ENCODE peak calls at places on chromosomes 16 and 17, in four cellular contexts. J is Panc1, F is lung, U is IMR-90. X is an unnamed sample. For H3K27me3, the result is how much of the 10 kb centered on the place peaks cover.

GRCh38 chr17:63925615-63926014 is 6.5 kb downstream of the CD79B start:
- ATAC-seq in J (no peak), F (no peak), U (no peak), X (no peak)

GRCh38 chr17:8125947-8126305 is 2.0 kb upstream of the HES7 start:
- ATAC-seq in J (no peak), F (no peak), U (peak), X (no peak)

GRCh38 chr16:22318690-22319358 is 21.6 kb downstream of the POLR3E start:
- ATAC-seq in J (peak), F (no peak), U (peak), X (no peak)

GRCh38 chr16:11256657-11257130 is 690 bp upstream of the SOCS1 start:
- ATAC-seq in J (peak), F (peak), U (peak), X (peak)

GRCh38 chr17:1994707-1995106 is 30.4 kb downstream of the RTN4RL1 start:
- ATAC-seq in J (no peak), F (no peak), U (no peak), X (no peak)

GRCh38 chr17:46182961-46183360 is 10.3 kb downstream of the KANSL1 start:
- ATAC-seq in J (no peak), F (no peak), U (peak), X (no peak)

GRCh38 chr17:44022246-44022645 is 7.5 kb upstream of the TMEM101 start:
- ATAC-seq in J (no peak), F (no peak), U (no peak), X (no peak)

GRCh38 chr17:56083475-56083874 is 69.8 kb upstream of the ANKFN1 start:
- ATAC-seq in J (no peak), F (no peak), U (no peak), X (no peak)

GRCh38 chr17:35898283-35899070 is 18.3 kb upstream of the CCL5 start:
- ATAC-seq in J (peak), F (no peak), U (no peak), X (no peak)

GRCh38 chr17:17051791-17052461 is 9.7 kb downstream of the MPRIP start:
- ATAC-seq in J (no peak), F (no peak), U (peak), X (no peak)

GRCh38 chr16:56649271-56649670 is 2.4 kb upstream of the MT1B start:
- ATAC-seq in J (no peak), F (no peak), U (no peak), X (no peak)

GRCh38 chr17:55152236-55152635 is 112.5 kb upstream of the HLF start:
- ATAC-seq in J (no peak), F (no peak), U (no peak), X (no peak)

GRCh38 chr17:68824707-68825106 is 130.5 kb downstream of the ABCA8 start:
- ATAC-seq in J (no peak), F (no peak), U (no peak), X (no peak)

GRCh38 chr17:4945944-4946280 is 2.4 kb downstream of the PFN1 start:
- ATAC-seq in J (no peak), F (no peak), U (no peak), X (no peak)

GRCh38 chr17:50829336-50829735 is 6.0 kb upstream of the WFIKKN2 start:
- ATAC-seq in J (no peak), F (no peak), U (no peak), X (no peak)

GRCh38 chr16:72042157-72042660 is 12.1 kb upstream of the HP start:
- ATAC-seq in J (no peak), F (no peak), U (no peak), X (no peak)

GRCh38 chr16:47058295-47059086 is 85.0 kb upstream of the DNAJA2 start:
- ATAC-seq in J (no peak), F (no peak), U (no peak), X (no peak)

GRCh38 chr16:73082608-73083007 is 34.7 kb upstream of the ZFHX3 start:
- ATAC-seq in J (peak), F (peak), U (peak), X (peak)

GRCh38 chr17:76528156-76528527 is 9.4 kb downstream of the CYGB start:
- ATAC-seq in J (peak), F (no peak), U (no peak), X (no peak)

GRCh38 chr16:72739577-72739976 is 308.4 kb downstream of the ZFHX3 start:
- ATAC-seq in J (no peak), F (no peak), U (peak), X (no peak)

GRCh38 chr17:8210761-8211458 is 535 bp upstream of the AURKB start:
- ATAC-seq in J (peak), F (no peak), U (peak), X (no peak)

GRCh38 chr17:31492880-31493655 is 101.6 kb downstream of the RAB11FIP4 start:
- ATAC-seq in J (no peak), F (no peak), U (no peak), X (no peak)

GRCh38 chr17:57608369-57609124 is 136.6 kb downstream of the CCDC182 start:
- ATAC-seq in J (no peak), F (no peak), U (no peak), X (no peak)

GRCh38 chr17:72632026-72632684 is 460.3 kb downstream of the SLC39A11 start:
- ATAC-seq in J (peak), F (no peak), U (no peak), X (no peak)

GRCh38 chr16:57077714-57078113 is 14.7 kb upstream of the CPNE2 start:
- ATAC-seq in J (no peak), F (no peak), U (no peak), X (no peak)

GRCh38 chr17:1074886-1075665 is 78.1 kb downstream of the TIMM22 start:
- ATAC-seq in J (no peak), F (no peak), U (no peak), X (no peak)

GRCh38 chr16:89921699-89922476 is 1.3 kb upstream of the TUBB3 start:
- ATAC-seq in J (peak), F (peak), U (peak), X (peak)

GRCh38 chr17:51356084-51356410 is 95.7 kb downstream of the UTP18 start:
- ATAC-seq in J (peak), F (no peak), U (no peak), X (no peak)

GRCh38 chr17:67855504-67856324 is 30.4 kb downstream of the BPTF start:
- ATAC-seq in J (no peak), F (no peak), U (no peak), X (no peak)

GRCh38 chr17:43928606-43929005 is 13.7 kb downstream of the PPY start:
- ATAC-seq in J (no peak), F (no peak), U (no peak), X (no peak)

DNA sequence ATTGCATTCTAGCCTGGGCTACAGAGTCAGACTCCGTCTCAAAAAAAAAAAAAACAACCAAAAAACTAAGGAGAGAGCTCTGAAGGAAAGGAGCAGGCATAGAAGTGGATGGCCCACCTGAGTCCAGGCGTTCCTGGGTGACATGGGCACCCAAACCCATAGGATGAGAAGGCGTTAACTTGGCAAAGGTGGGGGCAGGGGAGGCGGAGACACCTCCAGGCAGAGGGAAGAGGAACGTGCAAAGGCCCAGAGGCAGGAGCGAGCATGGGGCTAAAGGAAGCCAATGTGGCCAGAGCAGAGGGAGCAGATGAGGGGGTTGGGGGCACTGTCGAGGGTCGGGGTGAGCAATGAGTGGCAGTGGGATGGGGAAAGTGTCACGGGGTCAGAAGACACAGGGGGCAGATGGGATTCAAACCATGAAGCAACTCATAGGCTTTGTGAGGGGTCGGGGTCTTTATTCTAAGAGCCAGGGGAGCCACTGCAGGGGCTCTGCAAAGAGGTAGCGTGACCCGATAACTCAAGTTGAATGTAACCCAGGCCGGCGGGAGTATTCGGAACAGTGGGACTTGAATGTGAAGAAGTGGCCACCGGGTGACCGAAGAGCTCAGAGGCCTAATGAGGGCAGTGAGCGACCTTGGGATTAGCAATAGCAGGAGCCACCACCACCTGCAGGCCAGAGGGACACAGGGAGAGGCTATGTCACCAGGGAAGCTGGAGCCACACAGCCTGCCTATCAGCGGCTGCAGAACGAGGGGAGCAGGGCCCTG is 11.8 kb downstream of the TTYH2 start:
- ATAC-seq in J (no peak), F (no peak), U (no peak), X (no peak)
- H3K27me3 ChIP-seq in J (under half), F (under half), U (under half), X (under half)

DNA sequence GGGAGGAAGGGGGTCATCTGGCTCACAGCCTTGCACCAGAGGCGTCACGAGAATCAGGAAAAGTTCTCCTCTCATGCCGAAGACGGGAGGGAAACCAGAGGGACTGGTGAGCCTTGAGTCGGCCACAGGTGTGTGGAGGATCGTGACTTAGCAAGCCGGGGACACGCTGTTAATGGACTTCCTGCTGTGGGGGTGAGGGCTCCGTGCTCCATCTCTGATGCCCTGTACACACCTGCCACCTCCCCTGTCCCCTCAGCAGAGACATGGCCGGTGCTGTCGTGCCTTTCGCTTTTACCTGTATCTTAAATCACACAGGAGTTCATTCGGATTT is 75.8 kb upstream of the ZNF750 start:
- ATAC-seq in J (no peak), F (no peak), U (no peak), X (no peak)
- H3K27me3 ChIP-seq in J (under half), F (under half), U (under half), X (under half)

DNA sequence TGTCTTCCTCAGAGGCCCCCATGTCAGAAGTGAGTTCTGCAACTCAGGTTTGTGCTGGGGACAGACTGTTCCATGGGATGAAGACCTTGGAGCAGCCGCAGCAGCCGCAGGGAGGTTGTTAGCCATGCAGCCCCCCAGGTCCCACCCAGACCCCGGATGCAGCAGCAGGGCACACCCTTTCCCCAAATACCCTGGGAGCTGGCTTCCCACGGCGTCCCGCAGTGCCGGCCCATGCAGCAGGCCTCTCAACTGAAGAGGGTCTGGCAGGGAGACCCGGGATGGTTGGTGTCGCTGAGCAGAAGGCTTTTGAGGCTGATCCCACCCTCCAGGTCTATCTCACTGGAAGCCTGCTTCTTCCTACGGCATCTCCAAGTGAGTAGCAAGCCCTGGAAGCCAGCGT is 223.4 kb downstream of the C16orf95 start:
- ATAC-seq in J (no peak), F (no peak), U (no peak), X (no peak)
- H3K27me3 ChIP-seq in J (under half), F (under half), U (half or more), X (half or more)

GRCh38 chr16:3166505-3166886 is 21.5 kb upstream of the OR1F1 start:
- ATAC-seq in J (no peak), F (no peak), U (no peak), X (no peak)
- H3K27me3 ChIP-seq in J (under half), F (under half), U (under half), X (half or more)

DNA sequence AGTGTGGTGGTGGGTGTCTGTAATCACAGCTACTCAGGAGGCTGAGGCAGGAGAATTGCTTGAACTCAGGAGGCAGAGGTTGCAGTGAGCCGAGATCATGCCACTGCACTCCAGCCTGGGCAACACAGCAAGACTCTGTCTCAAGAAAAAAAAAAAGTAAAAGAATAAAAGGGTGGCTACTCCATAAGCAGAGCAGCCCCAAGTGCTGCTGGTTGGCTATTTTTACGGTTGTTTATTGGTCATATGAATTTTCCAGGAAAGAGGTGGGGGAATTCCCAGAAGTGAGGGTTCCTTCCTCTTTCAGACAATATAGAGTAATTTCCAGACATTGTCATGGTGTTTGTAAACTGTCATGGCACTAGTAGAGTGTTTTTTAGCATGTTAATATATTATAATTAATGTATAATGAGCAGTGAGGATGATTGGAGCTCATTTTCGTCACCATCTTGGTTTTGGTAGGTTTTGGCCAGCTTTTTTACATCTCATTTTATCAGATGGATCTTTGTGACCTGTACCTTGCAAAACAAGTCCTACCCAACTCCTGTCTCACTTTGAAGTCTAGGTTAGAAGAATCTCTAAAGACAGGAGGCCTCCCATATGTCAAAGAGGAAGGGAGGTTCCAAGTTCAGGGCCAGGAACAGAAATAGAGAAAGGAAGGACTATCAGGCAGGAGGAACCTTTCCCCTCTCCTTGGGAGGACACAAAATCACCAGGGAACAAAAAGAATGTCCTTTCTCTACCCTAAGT is 39.1 kb downstream of the HOXB1 start:
- ATAC-seq in J (no peak), F (no peak), U (no peak), X (no peak)
- H3K27me3 ChIP-seq in J (under half), F (under half), U (under half), X (under half)

DNA sequence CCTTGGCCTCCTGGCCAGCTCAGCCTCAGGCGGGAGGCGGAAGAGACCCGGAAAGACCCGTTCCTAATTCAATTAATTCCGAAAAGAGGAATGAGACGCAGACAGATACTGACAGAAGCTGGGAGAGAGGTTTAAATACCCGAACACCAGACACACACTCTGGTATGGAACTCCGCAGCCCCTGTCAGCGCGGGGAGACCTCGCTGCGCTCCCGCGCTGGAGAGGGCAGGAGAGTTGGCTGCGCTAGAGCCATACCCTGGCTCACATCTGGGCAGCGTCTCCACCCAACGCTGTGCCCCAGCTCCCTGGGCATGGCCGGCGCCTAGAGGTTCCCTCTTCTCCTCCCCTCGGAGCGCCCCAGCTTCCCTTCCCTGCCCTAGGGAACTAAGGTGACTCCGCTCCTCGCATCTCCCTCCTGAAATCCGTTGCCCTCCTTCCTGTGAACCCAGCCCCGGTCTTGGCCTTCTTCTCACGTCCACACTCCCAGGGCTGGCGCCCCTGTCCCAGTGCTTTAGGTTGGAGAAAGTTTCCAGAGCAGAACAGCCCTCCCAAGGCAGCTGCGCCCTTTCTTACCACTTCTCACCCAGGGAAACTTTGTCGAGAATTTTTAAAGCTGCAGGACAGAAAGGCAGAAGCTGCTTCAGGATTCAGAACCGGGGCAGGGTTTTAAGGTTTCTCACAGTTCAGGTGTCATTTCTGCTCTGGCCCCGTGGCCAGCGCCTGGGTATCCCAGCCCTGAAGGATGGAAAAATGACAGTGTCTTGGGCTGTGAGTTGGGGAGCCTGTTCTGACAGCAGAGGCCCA is 7.9 kb downstream of the NEUROD2 start:
- ATAC-seq in J (no peak), F (no peak), U (no peak), X (no peak)
- H3K27me3 ChIP-seq in J (under half), F (under half), U (half or more), X (half or more)